ENCODE peak calls at places on chromosomes 1 and 21, in seven cellular contexts. One of them, this sample, is unnamed.

GRCh38 chr1:159859757-159860156 is 2.7 kb downstream of the VSIG8 start:
- DNase-seq in ecto neural progenitor cell: no peak
- DNase-seq in HTR-8/SVneo: no peak
- DNase-seq in lung microvascular endothelial cell: no peak
- DNase-seq in WTC11: no peak
- DNase-seq in cardiac fibroblast: no peak
- DNase-seq in ovary: no peak
- DNase-seq in this sample: no peak

GRCh38 chr1:245870698-245871097 is 636.4 kb downstream of the SMYD3 start:
- DNase-seq in ecto neural progenitor cell: no peak
- DNase-seq in ovary: no peak
- DNase-seq in HTR-8/SVneo: no peak
- DNase-seq in cardiac fibroblast: no peak
- DNase-seq in lung microvascular endothelial cell: no peak
- DNase-seq in WTC11: no peak
- DNase-seq in this sample: no peak

GRCh38 chr1:225999912-226000337 is 782 bp upstream of the SDE2 start:
- DNase-seq in ecto neural progenitor cell: no peak
- DNase-seq in ovary: no peak
- DNase-seq in lung microvascular endothelial cell: peak; percentile 51
- DNase-seq in cardiac fibroblast: peak; percentile 86
- DNase-seq in WTC11: no peak
- DNase-seq in HTR-8/SVneo: no peak
- DNase-seq in this sample: no peak

GRCh38 chr1:168470821-168471473 is 72.8 kb downstream of the XCL2 start:
- DNase-seq in lung microvascular endothelial cell: peak; percentile 16
- DNase-seq in WTC11: no peak
- DNase-seq in HTR-8/SVneo: peak; percentile 51
- DNase-seq in ovary: no peak
- DNase-seq in cardiac fibroblast: peak; percentile 83
- DNase-seq in ecto neural progenitor cell: no peak
- DNase-seq in this sample: no peak

GRCh38 chr1:92711473-92712165 is 73.3 kb downstream of the EVI5 start:
- DNase-seq in ovary: no peak
- DNase-seq in ecto neural progenitor cell: no peak
- DNase-seq in cardiac fibroblast: no peak
- DNase-seq in lung microvascular endothelial cell: no peak
- DNase-seq in HTR-8/SVneo: no peak
- DNase-seq in WTC11: no peak
- DNase-seq in this sample: no peak

GRCh38 chr1:229693124-229693523 is 67.1 kb downstream of the URB2 start:
- DNase-seq in ecto neural progenitor cell: no peak
- DNase-seq in ovary: no peak
- DNase-seq in WTC11: no peak
- DNase-seq in HTR-8/SVneo: no peak
- DNase-seq in lung microvascular endothelial cell: no peak
- DNase-seq in cardiac fibroblast: no peak
- DNase-seq in this sample: no peak

GRCh38 chr1:32335951-32336867 is at the start of gene MARCKSL1:
- DNase-seq in WTC11: peak; percentile 82
- DNase-seq in ovary: peak; percentile 94
- DNase-seq in cardiac fibroblast: peak; percentile 86
- DNase-seq in ecto neural progenitor cell: peak; percentile 92
- DNase-seq in HTR-8/SVneo: peak; percentile 54
- DNase-seq in lung microvascular endothelial cell: peak; percentile 76
- DNase-seq in this sample: peak; percentile 91

GRCh38 chr1:234515411-234515810 is 36.4 kb upstream of the TARBP1 start:
- DNase-seq in WTC11: no peak
- DNase-seq in ecto neural progenitor cell: no peak
- DNase-seq in lung microvascular endothelial cell: no peak
- DNase-seq in ovary: no peak
- DNase-seq in cardiac fibroblast: peak; percentile 55
- DNase-seq in HTR-8/SVneo: peak; percentile 43
- DNase-seq in this sample: no peak

GRCh38 chr21:34054259-34054658 is 19.1 kb upstream of the MRPS6 start:
- DNase-seq in ecto neural progenitor cell: no peak
- DNase-seq in cardiac fibroblast: no peak
- DNase-seq in HTR-8/SVneo: no peak
- DNase-seq in ovary: no peak
- DNase-seq in lung microvascular endothelial cell: no peak
- DNase-seq in WTC11: no peak
- DNase-seq in this sample: no peak

GRCh38 chr1:154777151-154777550 is 92.9 kb downstream of the KCNN3 start:
- DNase-seq in lung microvascular endothelial cell: no peak
- DNase-seq in WTC11: no peak
- DNase-seq in ecto neural progenitor cell: no peak
- DNase-seq in cardiac fibroblast: no peak
- DNase-seq in ovary: no peak
- DNase-seq in HTR-8/SVneo: no peak
- DNase-seq in this sample: no peak

GRCh38 chr1:154481058-154481457 is 21.0 kb upstream of the TDRD10 start:
- DNase-seq in cardiac fibroblast: no peak
- DNase-seq in lung microvascular endothelial cell: no peak
- DNase-seq in WTC11: no peak
- DNase-seq in ecto neural progenitor cell: no peak
- DNase-seq in ovary: no peak
- DNase-seq in HTR-8/SVneo: no peak
- DNase-seq in this sample: no peak

GRCh38 chr1:181646723-181647122 is 163.4 kb downstream of the CACNA1E start:
- DNase-seq in lung microvascular endothelial cell: no peak
- DNase-seq in WTC11: no peak
- DNase-seq in HTR-8/SVneo: no peak
- DNase-seq in cardiac fibroblast: no peak
- DNase-seq in ovary: no peak
- DNase-seq in ecto neural progenitor cell: no peak
- DNase-seq in this sample: no peak

GRCh38 chr1:71312545-71312944 is 231.7 kb upstream of the ZRANB2 start:
- DNase-seq in cardiac fibroblast: no peak
- DNase-seq in WTC11: no peak
- DNase-seq in lung microvascular endothelial cell: no peak
- DNase-seq in HTR-8/SVneo: no peak
- DNase-seq in ovary: no peak
- DNase-seq in ecto neural progenitor cell: no peak
- DNase-seq in this sample: no peak

GRCh38 chr1:37849480-37849879 is 9.9 kb downstream of the MTF1 start:
- DNase-seq in HTR-8/SVneo: no peak
- DNase-seq in lung microvascular endothelial cell: no peak
- DNase-seq in ovary: no peak
- DNase-seq in cardiac fibroblast: no peak
- DNase-seq in WTC11: no peak
- DNase-seq in ecto neural progenitor cell: no peak
- DNase-seq in this sample: no peak

GRCh38 chr21:38142226-38142625 is 114.6 kb upstream of the KCNJ15 start:
- DNase-seq in lung microvascular endothelial cell: no peak
- DNase-seq in ovary: no peak
- DNase-seq in WTC11: no peak
- DNase-seq in ecto neural progenitor cell: no peak
- DNase-seq in HTR-8/SVneo: no peak
- DNase-seq in cardiac fibroblast: no peak
- DNase-seq in this sample: no peak

GRCh38 chr1:78519446-78519845 is 28.7 kb downstream of the PTGFR start:
- DNase-seq in ecto neural progenitor cell: no peak
- DNase-seq in HTR-8/SVneo: no peak
- DNase-seq in lung microvascular endothelial cell: no peak
- DNase-seq in ovary: no peak
- DNase-seq in WTC11: no peak
- DNase-seq in cardiac fibroblast: no peak
- DNase-seq in this sample: no peak

GRCh38 chr1:154586231-154586630 is 18.7 kb downstream of the CHRNB2 start:
- DNase-seq in ecto neural progenitor cell: no peak
- DNase-seq in HTR-8/SVneo: no peak
- DNase-seq in lung microvascular endothelial cell: no peak
- DNase-seq in WTC11: no peak
- DNase-seq in ovary: no peak
- DNase-seq in cardiac fibroblast: no peak
- DNase-seq in this sample: no peak

GRCh38 chr1:15180945-15181523 is 27.5 kb downstream of the TMEM51 start:
- DNase-seq in cardiac fibroblast: no peak
- DNase-seq in HTR-8/SVneo: no peak
- DNase-seq in WTC11: no peak
- DNase-seq in lung microvascular endothelial cell: no peak
- DNase-seq in ovary: no peak
- DNase-seq in ecto neural progenitor cell: no peak
- DNase-seq in this sample: no peak

GRCh38 chr21:44455524-44456206 is 355 bp downstream of the LRRC3 start:
- DNase-seq in ecto neural progenitor cell: peak; percentile 70
- DNase-seq in ovary: peak; percentile 27
- DNase-seq in cardiac fibroblast: peak; percentile 34
- DNase-seq in WTC11: peak; percentile 43
- DNase-seq in HTR-8/SVneo: peak; percentile 56
- DNase-seq in lung microvascular endothelial cell: peak; percentile 34
- DNase-seq in this sample: peak; percentile 83

GRCh38 chr1:230153655-230154296 is 86.7 kb downstream of the GALNT2 start:
- DNase-seq in ecto neural progenitor cell: peak; percentile 66
- DNase-seq in HTR-8/SVneo: no peak
- DNase-seq in lung microvascular endothelial cell: no peak
- DNase-seq in ovary: no peak
- DNase-seq in WTC11: no peak
- DNase-seq in cardiac fibroblast: peak; percentile 93
- DNase-seq in this sample: peak; percentile 77

GRCh38 chr1:225875044-225875822 is 6.9 kb downstream of the TMEM63A start:
- DNase-seq in cardiac fibroblast: no peak
- DNase-seq in HTR-8/SVneo: no peak
- DNase-seq in ecto neural progenitor cell: no peak
- DNase-seq in WTC11: no peak
- DNase-seq in ovary: no peak
- DNase-seq in lung microvascular endothelial cell: no peak
- DNase-seq in this sample: no peak

GRCh38 chr1:199669916-199670315 is 357.6 kb upstream of the NR5A2 start:
- DNase-seq in HTR-8/SVneo: no peak
- DNase-seq in WTC11: no peak
- DNase-seq in lung microvascular endothelial cell: no peak
- DNase-seq in ovary: no peak
- DNase-seq in cardiac fibroblast: no peak
- DNase-seq in ecto neural progenitor cell: no peak
- DNase-seq in this sample: no peak

GRCh38 chr1:237701534-237701933 is 189.2 kb downstream of the ZP4 start:
- DNase-seq in ecto neural progenitor cell: no peak
- DNase-seq in lung microvascular endothelial cell: no peak
- DNase-seq in HTR-8/SVneo: no peak
- DNase-seq in cardiac fibroblast: no peak
- DNase-seq in ovary: no peak
- DNase-seq in WTC11: no peak
- DNase-seq in this sample: no peak

GRCh38 chr21:24995206-24995605 is 612.1 kb downstream of the MRPL39 start:
- DNase-seq in WTC11: no peak
- DNase-seq in ecto neural progenitor cell: no peak
- DNase-seq in cardiac fibroblast: no peak
- DNase-seq in lung microvascular endothelial cell: no peak
- DNase-seq in ovary: no peak
- DNase-seq in HTR-8/SVneo: no peak
- DNase-seq in this sample: no peak

GRCh38 chr1:118337346-118337745 is 152.3 kb upstream of the SPAG17 start:
- DNase-seq in cardiac fibroblast: no peak
- DNase-seq in lung microvascular endothelial cell: no peak
- DNase-seq in ecto neural progenitor cell: no peak
- DNase-seq in WTC11: no peak
- DNase-seq in HTR-8/SVneo: no peak
- DNase-seq in ovary: no peak
- DNase-seq in this sample: no peak

GRCh38 chr1:112544753-112545152 is 36.0 kb downstream of the WNT2B start:
- DNase-seq in WTC11: no peak
- DNase-seq in ecto neural progenitor cell: no peak
- DNase-seq in ovary: no peak
- DNase-seq in cardiac fibroblast: peak; percentile 76
- DNase-seq in lung microvascular endothelial cell: peak; percentile 31
- DNase-seq in HTR-8/SVneo: no peak
- DNase-seq in this sample: no peak

GRCh38 chr21:44984428-44984791 is 44.6 kb downstream of the SLX9 start:
- DNase-seq in HTR-8/SVneo: no peak
- DNase-seq in ecto neural progenitor cell: no peak
- DNase-seq in cardiac fibroblast: no peak
- DNase-seq in ovary: no peak
- DNase-seq in lung microvascular endothelial cell: no peak
- DNase-seq in WTC11: no peak
- DNase-seq in this sample: peak; percentile 58

GRCh38 chr1:17369466-17369865 is 2.5 kb upstream of the PADI6 start:
- DNase-seq in ovary: no peak
- DNase-seq in lung microvascular endothelial cell: no peak
- DNase-seq in HTR-8/SVneo: peak; percentile 71
- DNase-seq in cardiac fibroblast: peak; percentile 8
- DNase-seq in ecto neural progenitor cell: no peak
- DNase-seq in WTC11: no peak
- DNase-seq in this sample: no peak

GRCh38 chr1:156845055-156845952 is 13.6 kb downstream of the INSRR start:
- DNase-seq in cardiac fibroblast: no peak
- DNase-seq in ecto neural progenitor cell: peak; percentile 61
- DNase-seq in ovary: no peak
- DNase-seq in WTC11: peak; percentile 54
- DNase-seq in HTR-8/SVneo: no peak
- DNase-seq in lung microvascular endothelial cell: no peak
- DNase-seq in this sample: no peak

GRCh38 chr21:34884346-34884929 is 164.7 kb downstream of the RUNX1 start:
- DNase-seq in lung microvascular endothelial cell: no peak
- DNase-seq in WTC11: no peak
- DNase-seq in ecto neural progenitor cell: no peak
- DNase-seq in ovary: no peak
- DNase-seq in cardiac fibroblast: no peak
- DNase-seq in HTR-8/SVneo: no peak
- DNase-seq in this sample: no peak

GRCh38 chr1:30744060-30744756 is 13.4 kb downstream of the LAPTM5 start:
- DNase-seq in WTC11: no peak
- DNase-seq in lung microvascular endothelial cell: no peak
- DNase-seq in cardiac fibroblast: peak; percentile 30
- DNase-seq in ecto neural progenitor cell: no peak
- DNase-seq in ovary: no peak
- DNase-seq in HTR-8/SVneo: no peak
- DNase-seq in this sample: no peak